ENCODE peak calls at places on chromosomes 2 and 18, in nine cellular contexts. B is hypothalamus; W is cardiac fibroblast; O is B cell; C is ELF-1; G is activated T-cell treated with anti-CD3 and anti-CD28 coated beads, Interleukin-2, amount 50 U/mL, for 4 hours; I is NCI-H1417; N is PC-3; K is A549. H is an unnamed sample.

GRCh38 chr2:170771049-170771937 is 1.1 kb downstream of the ERICH2 start:
- DNase-seq in W (no peak), B (peak; percentile 48), C (peak; percentile 66), I (peak; percentile 60), N (peak; percentile 33), O (no peak), K (peak; percentile 17), G (no peak), H (peak; percentile 81)

GRCh38 chr2:9451231-9451630 is 23.1 kb upstream of the IAH1 start:
- DNase-seq in W (no peak), C (no peak), O (no peak), N (no peak), G (no peak), I (no peak), K (no peak), B (no peak), H (no peak)

GRCh38 chr18:74172697-74173433 is 24.5 kb downstream of the TIMM21 start:
- DNase-seq in C (no peak), N (no peak), B (no peak), I (no peak), O (no peak), G (no peak), K (no peak), W (no peak), H (no peak)

GRCh38 chr2:126317797-126318431 is 338.0 kb upstream of the GYPC start:
- DNase-seq in N (no peak), K (no peak), O (no peak), B (no peak), C (no peak), W (peak; percentile 3), G (no peak), I (no peak), H (no peak)

GRCh38 chr2:234378440-234378839 is 118.4 kb downstream of the ARL4C start:
- DNase-seq in C (no peak), N (no peak), B (no peak), K (no peak), O (no peak), W (peak; percentile 39), G (no peak), I (no peak), H (no peak)

GRCh38 chr2:97757062-97757461 is 43.7 kb downstream of the ZAP70 start:
- DNase-seq in O (no peak), I (no peak), G (no peak), B (no peak), C (no peak), K (no peak), N (no peak), W (no peak), H (no peak)

GRCh38 chr2:127569274-127570065 is 34.0 kb downstream of the MYO7B start:
- DNase-seq in I (no peak), O (no peak), K (no peak), N (peak; percentile 83), B (no peak), G (no peak), W (peak; percentile 79), C (no peak), H (no peak)

GRCh38 chr2:97957432-97958183 is 38.1 kb downstream of the TMEM131 start:
- DNase-seq in O (peak; percentile 37), C (no peak), I (no peak), W (no peak), G (no peak), N (no peak), K (no peak), B (no peak), H (no peak)

GRCh38 chr2:94725543-94725942 is 145.7 kb upstream of the TEKT4 start:
- DNase-seq in K (no peak), I (no peak), G (no peak), O (no peak), N (no peak), C (no peak), B (no peak), W (no peak), H (no peak)

GRCh38 chr2:178796079-178796677 is 11.0 kb downstream of the TTN start:
- DNase-seq in B (no peak), N (peak; percentile 82), W (peak; percentile 73), C (no peak), I (no peak), G (no peak), K (peak; percentile 10), O (peak; percentile 40), H (no peak)

GRCh38 chr2:15275341-15275740 is 285.8 kb downstream of the NBAS start:
- DNase-seq in B (no peak), W (no peak), N (no peak), K (no peak), I (no peak), O (no peak), C (no peak), G (no peak), H (no peak)

GRCh38 chr2:158968396-158969161 is at the start of gene TANC1:
- DNase-seq in G (peak; percentile 23), I (peak; percentile 67), N (peak; percentile 94), O (peak; percentile 53), C (peak; percentile 88), B (peak; percentile 87), K (peak; percentile 72), W (peak; percentile 95), H (peak; percentile 95)

GRCh38 chr2:141455877-141456276 is 674.9 kb downstream of the LRP1B start:
- DNase-seq in N (no peak), C (no peak), I (no peak), W (no peak), K (no peak), G (no peak), B (no peak), O (no peak), H (no peak)

GRCh38 chr2:67085146-67085545 is 312.0 kb upstream of the ETAA1 start:
- DNase-seq in W (no peak), B (no peak), O (no peak), G (no peak), I (no peak), K (no peak), N (no peak), C (no peak), H (no peak)

GRCh38 chr2:225865468-225865867 is 466.0 kb downstream of the NYAP2 start:
- DNase-seq in W (peak; percentile 2), B (no peak), N (no peak), K (no peak), O (no peak), C (no peak), G (no peak), I (no peak), H (no peak)

GRCh38 chr18:76594966-76595365 is 99.9 kb upstream of the ZNF516 start:
- DNase-seq in K (no peak), B (no peak), N (no peak), O (no peak), C (no peak), G (no peak), I (no peak), W (no peak), H (no peak)

GRCh38 chr18:5122270-5122669 is 74.8 kb downstream of the AKAIN1 start:
- DNase-seq in K (no peak), B (no peak), W (no peak), N (no peak), G (no peak), I (no peak), C (peak; percentile 47), O (no peak), H (no peak)

GRCh38 chr2:127957240-127957639 is 70.6 kb downstream of the SAP130 start:
- DNase-seq in B (no peak), C (no peak), W (no peak), I (no peak), N (peak; percentile 50), O (no peak), K (no peak), G (no peak), H (no peak)

GRCh38 chr2:233829193-233830110 is 24.9 kb downstream of the HJURP start:
- DNase-seq in O (no peak), W (no peak), G (no peak), C (no peak), K (no peak), I (no peak), N (no peak), B (no peak), H (no peak)

GRCh38 chr2:205539603-205540002 is 142.7 kb upstream of the NRP2 start:
- DNase-seq in K (peak; percentile 8), W (no peak), C (peak; percentile 15), N (peak; percentile 23), G (no peak), I (no peak), O (no peak), B (no peak), H (no peak)

GRCh38 chr2:144515694-144516416 is 4.1 kb downstream of the ZEB2 start:
- DNase-seq in G (peak; percentile 20), O (peak; percentile 54), C (no peak), K (no peak), I (no peak), N (no peak), B (no peak), W (peak; percentile 73), H (peak; percentile 66)

GRCh38 chr2:54077088-54077900 is 38.1 kb upstream of the ACYP2 start:
- DNase-seq in O (no peak), N (no peak), C (no peak), B (no peak), K (no peak), W (no peak), I (no peak), G (no peak), H (no peak)

GRCh38 chr2:84938194-84938879 is 32.6 kb upstream of the KCMF1 start:
- DNase-seq in N (peak; percentile 50), C (no peak), G (peak; percentile 50), I (no peak), K (no peak), B (no peak), W (no peak), O (peak; percentile 26), H (no peak)

GRCh38 chr2:171347591-171348032 is 86.2 kb downstream of the METTL8 start:
- DNase-seq in B (no peak), O (no peak), N (peak; percentile 82), G (no peak), K (no peak), C (no peak), W (peak; percentile 70), I (no peak), H (no peak)

GRCh38 chr2:61784643-61785042 is 69.2 kb downstream of the FAM161A start:
- DNase-seq in C (no peak), K (no peak), I (no peak), G (no peak), B (no peak), W (no peak), O (no peak), N (peak; percentile 21), H (no peak)

GRCh38 chr18:32358075-32358474 is 112.6 kb downstream of the GAREM1 start:
- DNase-seq in C (peak; percentile 25), W (no peak), O (no peak), K (no peak), I (no peak), B (no peak), G (no peak), N (no peak), H (peak; percentile 8)

GRCh38 chr18:37967261-37967660 is 401.7 kb upstream of the CELF4 start:
- DNase-seq in K (no peak), C (no peak), I (no peak), W (no peak), N (no peak), O (no peak), G (no peak), B (no peak), H (no peak)

GRCh38 chr2:32931945-32932709 is 14.6 kb upstream of the LTBP1 start:
- DNase-seq in K (no peak), C (peak; percentile 73), O (no peak), W (no peak), I (no peak), N (peak; percentile 22), B (no peak), G (no peak), H (no peak)

GRCh38 chr18:34401775-34402174 is 177.1 kb upstream of the NOL4 start:
- DNase-seq in N (no peak), I (no peak), B (no peak), K (no peak), W (no peak), C (no peak), O (no peak), G (no peak), H (no peak)

GRCh38 chr18:46462523-46462922 is 194.5 kb downstream of the LOXHD1 start:
- DNase-seq in O (no peak), N (no peak), W (no peak), K (no peak), B (no peak), I (peak; percentile 26), G (no peak), C (no peak), H (peak; percentile 28)

GRCh38 chr2:122831644-122832043 is 1076.2 kb downstream of the TSN start:
- DNase-seq in C (no peak), N (peak; percentile 93), K (no peak), I (peak; percentile 27), W (no peak), B (no peak), G (no peak), O (no peak), H (no peak)